ENCODE peak calls at places on chromosomes 1 and 21, in five cellular contexts. Q is A172, Y is Calu3, U is psoas muscle, L is NCI-H1417. N is an unnamed sample.

GRCh38 chr21:17575076-17575475 is 37.6 kb downstream of the BTG3 start:
- DNase-seq in Q (no peak), Y (no peak), U (no peak), L (no peak), N (no peak)

GRCh38 chr1:19644761-19645543 is 841 bp downstream of the NBL1 start:
- DNase-seq in Q (no peak), Y (no peak), U (peak), L (no peak), N (peak)

GRCh38 chr1:115676498-115677171 is 34.9 kb downstream of the VANGL1 start:
- DNase-seq in Q (no peak), Y (no peak), U (no peak), L (peak), N (no peak)

GRCh38 chr1:6414443-6414844 is 5.3 kb downstream of the HES2 start:
- DNase-seq in Q (no peak), Y (peak), U (no peak), L (no peak), N (no peak)

GRCh38 chr1:231625975-231626534 is 535 bp upstream of the DISC1 start:
- DNase-seq in Q (no peak), Y (no peak), U (no peak), L (no peak), N (no peak)

GRCh38 chr1:170471310-170471839 is 60.6 kb upstream of the GORAB start:
- DNase-seq in Q (no peak), Y (no peak), U (no peak), L (no peak), N (no peak)

GRCh38 chr1:67530071-67530470 is 99.9 kb upstream of the SERBP1 start:
- DNase-seq in Q (no peak), Y (no peak), U (no peak), L (no peak), N (no peak)

GRCh38 chr1:19723874-19724273 is 59.2 kb downstream of the HTR6 start:
- DNase-seq in Q (no peak), Y (no peak), U (no peak), L (no peak), N (no peak)

GRCh38 chr1:232940262-232940661 is 10.1 kb upstream of the NTPCR start:
- DNase-seq in Q (no peak), Y (no peak), U (no peak), L (no peak), N (no peak)

GRCh38 chr1:200620273-200621131 is at the start of gene KIF14:
- DNase-seq in Q (peak), Y (peak), U (peak), L (peak), N (peak)

GRCh38 chr1:240031009-240031408 is 60.7 kb upstream of the FMN2 start:
- DNase-seq in Q (peak), Y (peak), U (no peak), L (no peak), N (no peak)

GRCh38 chr1:181525104-181525721 is 41.9 kb downstream of the CACNA1E start:
- DNase-seq in Q (no peak), Y (no peak), U (no peak), L (peak), N (no peak)

GRCh38 chr1:50109647-50110075 is 941 bp downstream of the ELAVL4 start:
- DNase-seq in Q (no peak), Y (no peak), U (no peak), L (peak), N (no peak)

GRCh38 chr1:12063141-12064072 is at the start of gene TNFRSF8:
- DNase-seq in Q (no peak), Y (no peak), U (no peak), L (no peak), N (no peak)

GRCh38 chr1:105641407-105641806 is 1415.1 kb upstream of the PRMT6 start:
- DNase-seq in Q (no peak), Y (no peak), U (no peak), L (no peak), N (no peak)

GRCh38 chr1:202038688-202039346 is 28.4 kb downstream of the ELF3 start:
- DNase-seq in Q (no peak), Y (no peak), U (no peak), L (no peak), N (no peak)

GRCh38 chr1:28062806-28063205 is 25.6 kb downstream of the EYA3 start:
- DNase-seq in Q (peak), Y (no peak), U (no peak), L (no peak), N (no peak)

GRCh38 chr21:45894107-45894810 is 87.3 kb upstream of the COL6A1 start:
- DNase-seq in Q (peak), Y (no peak), U (peak), L (no peak), N (peak)

GRCh38 chr21:39153373-39153772 is 29.9 kb downstream of the PSMG1 start:
- DNase-seq in Q (peak), Y (no peak), U (no peak), L (no peak), N (no peak)

GRCh38 chr1:14567056-14567455 is 31.4 kb upstream of the KAZN start:
- DNase-seq in Q (no peak), Y (peak), U (no peak), L (no peak), N (no peak)

GRCh38 chr21:27674037-27674436 is 707.1 kb upstream of the ADAMTS5 start:
- DNase-seq in Q (no peak), Y (no peak), U (no peak), L (no peak), N (no peak)

GRCh38 chr21:42463861-42464515 is 32.0 kb downstream of the RSPH1 start:
- DNase-seq in Q (peak), Y (peak), U (no peak), L (peak), N (no peak)

N was measured in left ventricle myocardium superior.